ENCODE peak calls at places on chromosome 3, in nine cellular contexts. S is brain microvascular endothelial cell, A is IMR-90, R is lung, G is heart left ventricle, I is keratinocyte, E is WERI-Rb-1, U is fibroblast of lung, F is upper lobe of right lung. B is an unnamed sample.

GRCh38 chr3:49868951-49869454 is 703 bp downstream of the CAMKV start:
- DNase-seq in G (no peak), F (no peak), E (peak; percentile 24), U (no peak), I (no peak), A (no peak), S (no peak), R (no peak), B (no peak)

GRCh38 chr3:157103280-157103679 is 56.7 kb downstream of the CCNL1 start:
- DNase-seq in G (no peak), E (no peak), I (no peak), F (no peak), U (no peak), R (no peak), S (no peak), A (no peak), B (no peak)

GRCh38 chr3:138933068-138933668 is 13.8 kb downstream of the FOXL2 start:
- DNase-seq in R (no peak), G (no peak), F (no peak), E (no peak), S (no peak), I (no peak), U (no peak), A (no peak), B (no peak)

GRCh38 chr3:72960812-72961518 is 35.6 kb upstream of the PPP4R2 start:
- DNase-seq in E (no peak), U (peak; percentile 15), S (peak; percentile 20), A (peak; percentile 74), R (peak; percentile 39), F (no peak), G (peak; percentile 62), I (no peak), B (no peak)

GRCh38 chr3:100289339-100289738 is 28.5 kb downstream of the TBC1D23 start:
- DNase-seq in G (no peak), E (no peak), F (no peak), R (no peak), U (peak; percentile 18), I (no peak), S (peak; percentile 45), A (peak; percentile 37), B (no peak)

GRCh38 chr3:100993309-100993708 is at the start of gene ABI3BP:
- DNase-seq in R (peak; percentile 60), G (peak; percentile 82), A (peak; percentile 89), F (peak; percentile 70), I (no peak), U (peak; percentile 82), E (peak; percentile 10), S (peak; percentile 81), B (no peak)

GRCh38 chr3:124775776-124776336 is 45.6 kb downstream of the UMPS start:
- DNase-seq in S (no peak), F (no peak), I (no peak), U (no peak), A (no peak), E (peak; percentile 16), R (no peak), G (peak; percentile 22), B (no peak)

GRCh38 chr3:59150039-59150438 is 100.2 kb upstream of the CFAP20DC start:
- DNase-seq in E (no peak), S (no peak), F (no peak), U (no peak), I (no peak), R (no peak), G (no peak), A (no peak), B (no peak)

GRCh38 chr3:64290864-64291263 is 65.6 kb upstream of the PRICKLE2 start:
- DNase-seq in F (no peak), R (no peak), U (no peak), E (no peak), S (no peak), I (no peak), G (no peak), A (no peak), B (no peak)

GRCh38 chr3:72891053-72891855 is 3.4 kb downstream of the GXYLT2 start:
- DNase-seq in G (peak; percentile 82), F (no peak), I (peak; percentile 49), A (peak; percentile 100), E (peak; percentile 43), R (no peak), S (peak; percentile 96), U (peak; percentile 100), B (no peak)

GRCh38 chr3:56970401-56971002 is 90.0 kb upstream of the SPATA12 start:
- DNase-seq in R (no peak), E (no peak), G (no peak), U (peak; percentile 56), A (peak; percentile 18), S (no peak), I (no peak), F (no peak), B (no peak)

DNA sequence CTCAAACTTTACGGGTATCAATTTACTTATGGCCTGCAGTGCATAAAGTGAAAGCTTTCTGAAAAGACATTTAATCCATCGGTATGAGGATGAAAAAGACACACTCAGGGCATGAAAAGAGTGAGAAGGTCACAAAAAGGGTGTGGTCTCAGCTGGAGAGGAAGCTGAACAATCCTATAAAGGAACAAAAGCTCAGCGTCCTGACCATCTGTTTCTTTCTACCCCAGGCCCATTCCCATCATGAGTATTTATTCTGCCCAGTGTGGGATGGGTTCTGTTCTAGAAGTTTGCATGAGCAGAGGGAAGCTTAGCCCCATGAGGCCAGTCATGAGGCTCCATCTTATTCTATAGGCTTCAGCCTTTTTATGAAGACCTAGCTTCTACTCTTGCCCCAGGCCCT is 144.6 kb downstream of the LPP start:
- DNase-seq in R (no peak), F (no peak), U (no peak), I (no peak), A (no peak), G (no peak), S (no peak), E (peak; percentile 25), B (no peak)
- H3K27ac ChIP-seq in R (peak overlapping the region; percentile 57), F (no peak overlapping the region), U (no peak overlapping the region), I (no peak overlapping the region), A (no peak overlapping the region), G (peak overlapping the region; percentile 6), S (peak overlapping the region; percentile 50), E (peak overlapping the region; percentile 3), B (no peak overlapping the region)

GRCh38 chr3:11154953-11155325 is 646 bp downstream of the HRH1 start:
- DNase-seq in F (no peak), R (no peak), S (no peak), I (no peak), A (peak; percentile 38), U (peak; percentile 39), G (no peak), E (peak; percentile 37), B (no peak)

GRCh38 chr3:11154036-11154952 is at the start of gene HRH1:
- DNase-seq in I (no peak), A (no peak), S (no peak), G (peak; percentile 47), U (peak; percentile 30), F (no peak), R (no peak), E (no peak), B (no peak)

GRCh38 chr3:11155341-11156025 is 1.2 kb downstream of the HRH1 start:
- DNase-seq in S (peak; percentile 80), F (no peak), U (peak; percentile 81), G (peak; percentile 70), A (peak; percentile 89), I (no peak), E (peak; percentile 79), R (peak; percentile 41), B (peak; percentile 57)

GRCh38 chr3:11157406-11157805 is 3.1 kb downstream of the HRH1 start:
- DNase-seq in U (peak; percentile 20), E (no peak), I (no peak), A (no peak), F (no peak), R (no peak), G (no peak), S (no peak), B (no peak)

GRCh38 chr3:11156026-11156410 is 1.7 kb downstream of the HRH1 start:
- DNase-seq in R (no peak), I (no peak), G (no peak), U (no peak), E (no peak), S (no peak), F (no peak), A (no peak), B (no peak)
- H3K4me3 ChIP-seq in R (no peak overlapping the region), I (no peak overlapping the region), G (peak overlapping the region; percentile 58), U (peak overlapping the region; percentile 82), E (no peak overlapping the region), S (no peak overlapping the region), F (peak overlapping the region; percentile 50), A (peak overlapping the region; percentile 78), B (no peak overlapping the region)

DNA sequence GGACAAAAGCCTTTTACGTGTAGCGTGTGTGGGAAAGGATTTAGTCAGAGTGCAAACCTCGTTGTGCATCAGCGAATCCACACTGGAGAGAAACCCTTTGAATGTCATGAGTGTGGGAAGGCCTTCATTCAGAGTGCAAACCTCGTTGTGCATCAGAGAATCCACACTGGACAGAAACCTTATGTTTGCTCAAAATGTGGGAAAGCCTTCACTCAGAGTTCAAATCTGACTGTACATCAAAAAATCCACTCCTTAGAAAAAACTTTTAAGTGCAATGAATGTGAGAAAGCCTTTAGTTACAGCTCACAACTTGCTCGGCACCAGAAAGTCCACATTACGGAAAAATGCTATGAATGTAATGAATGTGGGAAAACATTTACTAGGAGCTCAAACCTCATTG is 10.5 kb downstream of the ZNF35 start:
- DNase-seq in U (no peak), G (no peak), I (no peak), R (no peak), E (no peak), A (no peak), S (no peak), F (no peak), B (no peak)
- H3K36me3 ChIP-seq in U (peaks cover 26% of the 10 kb centered on the region), G (peaks cover 33% of the 10 kb centered on the region), I (peaks cover 32% of the 10 kb centered on the region), R (peaks cover 39% of the 10 kb centered on the region), E (peaks cover 66% of the 10 kb centered on the region), A (peaks cover 50% of the 10 kb centered on the region), S (peaks cover 63% of the 10 kb centered on the region), F (peaks cover 63% of the 10 kb centered on the region), B (peaks cover 20% of the 10 kb centered on the region)

GRCh38 chr3:38141173-38141951 is 2.9 kb downstream of the MYD88 start:
- DNase-seq in F (no peak), I (no peak), A (no peak), R (peak; percentile 23), E (no peak), G (no peak), S (no peak), U (no peak), B (no peak)

GRCh38 chr3:38139191-38139590 is 730 bp downstream of the MYD88 start:
- DNase-seq in G (no peak), A (no peak), U (no peak), I (no peak), F (peak; percentile 59), R (no peak), S (no peak), E (no peak), B (no peak)

GRCh38 chr3:38138347-38139190 is at the start of gene MYD88:
- DNase-seq in S (peak; percentile 45), I (no peak), R (peak; percentile 84), U (peak; percentile 60), E (no peak), F (peak; percentile 94), G (peak; percentile 89), A (peak; percentile 51), B (no peak)

GRCh38 chr3:38140326-38141172 is 2.1 kb downstream of the MYD88 start:
- DNase-seq in I (no peak), R (peak; percentile 27), A (no peak), E (no peak), S (no peak), U (no peak), F (peak; percentile 49), G (no peak), B (no peak)

DNA sequence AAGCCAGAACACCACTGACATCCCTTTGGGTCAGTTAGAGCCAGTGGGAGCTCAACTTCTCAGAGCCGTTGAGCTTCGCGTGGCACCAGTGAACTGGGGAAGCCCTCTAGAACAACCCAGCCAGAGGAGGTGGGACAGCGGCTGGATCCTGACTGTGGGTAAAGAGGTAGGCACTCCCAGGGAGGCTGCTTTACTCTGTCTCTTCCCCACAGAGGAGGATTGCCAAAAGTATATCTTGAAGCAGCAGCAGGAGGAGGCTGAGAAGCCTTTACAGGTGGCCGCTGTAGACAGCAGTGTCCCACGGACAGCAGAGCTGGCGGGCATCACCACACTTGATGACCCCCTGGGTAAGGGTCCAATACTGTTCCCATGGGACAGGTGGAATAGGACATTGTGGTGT is 1.2 kb downstream of the MYD88 start:
- DNase-seq in I (no peak), R (peak; percentile 24), U (no peak), S (no peak), E (no peak), G (no peak), F (peak; percentile 49), A (no peak), B (no peak)
- H3K27ac ChIP-seq in I (peak overlapping the region; percentile 90), R (no peak overlapping the region), U (no peak overlapping the region), S (no peak overlapping the region), E (no peak overlapping the region), G (no peak overlapping the region), F (peak overlapping the region; percentile 96), A (no peak overlapping the region), B (no peak overlapping the region)

B was measured in iPS DF 6.9.